ENCODE peak calls at places on chromosomes 7 and 10, in seven cellular contexts. R is body of pancreas, K is IMR-90, F is transverse colon, G is testis, Z is ovary, U is Peyer's patch. Y is an unnamed sample.

GRCh38 chr10:35191523-35191922 is 64.9 kb downstream of the CREM start:
- DNase-seq in G (peak; percentile 53), U (no peak), K (peak; percentile 47), F (peak; percentile 30), R (no peak), Z (no peak), Y (no peak)

GRCh38 chr7:70762697-70763096 is 369.2 kb upstream of the GALNT17 start:
- DNase-seq in R (no peak), Z (no peak), K (no peak), G (no peak), F (no peak), U (no peak), Y (no peak)

GRCh38 chr7:93968911-93969620 is 35.1 kb downstream of the BET1 start:
- DNase-seq in U (no peak), G (no peak), K (no peak), R (no peak), Z (no peak), F (no peak), Y (no peak)

GRCh38 chr10:69934768-69935167 is 117.9 kb upstream of the MACROH2A2 start:
- DNase-seq in U (no peak), G (no peak), R (no peak), F (no peak), Z (no peak), K (no peak), Y (no peak)

GRCh38 chr10:126959431-126959830 is 54.2 kb downstream of the DOCK1 start:
- DNase-seq in Z (no peak), U (no peak), K (no peak), G (no peak), F (no peak), R (no peak), Y (no peak)

GRCh38 chr7:36129048-36129534 is 24.0 kb upstream of the EEPD1 start:
- DNase-seq in Z (peak; percentile 29), R (peak; percentile 68), G (no peak), U (no peak), F (peak; percentile 59), K (peak; percentile 55), Y (no peak)

GRCh38 chr7:107768263-107768662 is 24.3 kb downstream of the CBLL1 start:
- DNase-seq in K (no peak), R (no peak), U (no peak), F (no peak), Z (no peak), G (no peak), Y (no peak)

GRCh38 chr10:8168836-8169235 is 114.3 kb downstream of the GATA3 start:
- DNase-seq in K (no peak), Z (no peak), G (no peak), U (no peak), F (no peak), R (no peak), Y (no peak)

GRCh38 chr10:125985557-125986246 is 89.3 kb downstream of the FANK1 start:
- DNase-seq in G (no peak), Z (no peak), F (no peak), U (no peak), K (no peak), R (no peak), Y (no peak)

GRCh38 chr10:97915346-97915745 is 65.7 kb downstream of the GOLGA7B start:
- DNase-seq in F (no peak), G (no peak), U (no peak), R (no peak), Z (no peak), K (no peak), Y (no peak)

GRCh38 chr10:45423976-45424499 is 50.0 kb downstream of the ALOX5 start:
- DNase-seq in K (no peak), R (no peak), U (no peak), F (no peak), G (no peak), Z (no peak), Y (no peak)

GRCh38 chr10:100645111-100645510 is 100.3 kb upstream of the PAX2 start:
- DNase-seq in K (no peak), G (no peak), U (no peak), Z (no peak), F (no peak), R (no peak), Y (no peak)

GRCh38 chr7:73612598-73613269 is 11.6 kb downstream of the MLXIPL start:
- DNase-seq in U (no peak), G (peak; percentile 77), K (peak; percentile 29), Z (no peak), F (peak; percentile 83), R (peak; percentile 52), Y (no peak)

GRCh38 chr7:143362126-143362961 is at the start of gene FAM131B:
- DNase-seq in Z (no peak), U (no peak), F (no peak), K (no peak), R (no peak), G (no peak), Y (peak; percentile 18)

GRCh38 chr7:134069187-134069586 is 58.0 kb upstream of the LRGUK start:
- DNase-seq in K (no peak), F (no peak), G (no peak), U (no peak), R (no peak), Z (no peak), Y (no peak)

GRCh38 chr7:149885191-149886017 is 11.6 kb downstream of the ATP6V0E2 start:
- DNase-seq in G (no peak), K (no peak), Z (peak; percentile 14), U (no peak), F (no peak), R (no peak), Y (no peak)

GRCh38 chr7:22445871-22446270 is 54.1 kb downstream of the STEAP1B start:
- DNase-seq in K (no peak), R (no peak), Z (no peak), F (no peak), G (no peak), U (no peak), Y (no peak)

GRCh38 chr7:101363734-101364374 is 1.2 kb downstream of the COL26A1 start:
- DNase-seq in K (peak; percentile 40), F (peak; percentile 62), R (peak; percentile 78), G (peak; percentile 63), Z (peak; percentile 46), U (peak; percentile 47), Y (peak; percentile 68)

GRCh38 chr7:10022957-10023356 is 950.7 kb upstream of the PHF14 start:
- DNase-seq in R (peak; percentile 27), Z (no peak), U (no peak), F (no peak), K (no peak), G (peak; percentile 17), Y (no peak)

GRCh38 chr7:14389052-14389988 is 399.9 kb upstream of the ETV1 start:
- DNase-seq in Z (no peak), F (no peak), U (no peak), K (no peak), R (no peak), G (no peak), Y (no peak)

GRCh38 chr7:148628011-148628410 is 37.4 kb downstream of the C7orf33 start:
- DNase-seq in G (no peak), U (no peak), K (no peak), R (no peak), Z (no peak), F (no peak), Y (no peak)

GRCh38 chr10:110813743-110814472 is 57.8 kb upstream of the PDCD4 start:
- DNase-seq in R (no peak), F (no peak), K (no peak), Z (no peak), U (no peak), G (no peak), Y (no peak)

GRCh38 chr10:110818311-110819257 is 53.1 kb upstream of the PDCD4 start:
- DNase-seq in R (peak; percentile 82), U (no peak), F (peak; percentile 80), K (no peak), G (no peak), Z (no peak), Y (peak; percentile 94)

GRCh38 chr10:110812583-110812982 is 59.1 kb upstream of the PDCD4 start:
- DNase-seq in K (no peak), F (no peak), R (no peak), U (no peak), G (no peak), Z (no peak), Y (no peak)

GRCh38 chr10:110817614-110818013 is 54.1 kb upstream of the PDCD4 start:
- DNase-seq in U (peak; percentile 32), R (no peak), Z (no peak), G (no peak), F (no peak), K (no peak), Y (no peak)

DNA sequence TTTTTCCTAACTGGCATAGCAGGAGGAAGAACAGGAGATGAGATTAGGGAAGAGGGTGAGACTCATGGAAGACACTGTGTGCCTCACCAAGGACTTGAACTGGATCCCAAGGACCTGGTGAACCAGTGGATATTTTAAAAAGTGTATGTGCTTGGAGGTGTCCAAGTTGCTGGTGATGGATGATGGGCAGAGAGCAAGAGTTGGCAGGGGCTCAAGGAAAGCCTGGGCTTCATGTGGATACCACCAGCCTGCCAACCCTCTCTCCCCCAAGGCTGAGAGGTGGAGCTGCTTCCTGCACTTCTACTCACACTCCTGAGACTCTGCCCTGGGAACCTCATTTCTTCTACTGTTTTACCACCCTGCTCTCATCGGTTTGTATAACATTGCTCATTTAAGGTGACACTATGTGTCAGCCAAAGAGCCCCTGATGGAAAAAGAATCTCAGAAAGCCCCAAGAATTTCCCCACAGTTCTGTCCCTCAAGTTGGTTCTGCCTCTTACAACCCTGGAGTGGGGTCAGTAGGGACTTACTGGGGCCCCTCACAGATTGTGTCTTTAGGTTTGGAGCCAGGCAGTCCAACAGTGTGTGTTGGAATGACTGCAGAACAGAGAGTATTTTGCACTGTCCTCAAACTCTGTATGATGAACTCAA is 56.2 kb upstream of the PDCD4 start:
- DNase-seq in R (no peak), K (no peak), F (no peak), Z (no peak), U (no peak), G (no peak), Y (no peak)
- TF ChIP-seq POLR2A in R (no peak), K (no peak), F (no peak), Z (no peak), U (no peak), G (no peak), Y (no peak)

DNA sequence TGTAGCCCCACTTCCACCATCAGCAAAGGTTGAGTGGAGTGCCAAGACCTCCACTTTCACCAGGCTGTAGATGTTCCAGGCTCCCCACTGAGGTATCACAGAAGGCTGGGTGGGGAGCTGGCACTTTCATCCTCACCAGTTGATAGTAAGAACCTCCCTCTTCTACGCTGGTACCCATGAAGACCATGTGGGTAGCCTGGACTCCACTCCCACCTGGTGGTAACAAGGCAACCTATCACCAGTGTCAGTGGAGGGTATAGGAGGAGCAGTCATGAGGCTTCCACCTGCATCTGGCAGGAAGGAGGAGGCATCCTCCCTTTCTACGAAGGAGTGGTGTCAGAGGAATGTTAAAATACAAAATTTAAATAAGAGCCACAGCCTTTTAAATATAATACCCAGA is 4.4 kb downstream of the SMIM30 start:
- DNase-seq in U (no peak), K (no peak), Z (no peak), R (no peak), F (no peak), G (no peak), Y (no peak)
- TF ChIP-seq CTCF in U (no peak), K (no peak), Z (no peak), R (no peak), F (no peak), G (no peak), Y (no peak)

GRCh38 chr10:102055647-102056419 is at the start of gene ARMH3:
- DNase-seq in G (peak; percentile 98), F (peak; percentile 93), U (peak; percentile 93), K (peak; percentile 97), Z (peak; percentile 92), R (peak; percentile 93), Y (peak; percentile 94)
- TF ChIP-seq POLR2A in G (peak; percentile 27), F (peak; percentile 73), U (peak; percentile 73), K (peak; percentile 48), Z (peak; percentile 68), R (peak; percentile 73), Y (no peak)

GRCh38 chr7:75687246-75688088 is 51.3 kb downstream of the HIP1 start:
- DNase-seq in U (no peak), R (no peak), K (no peak), F (no peak), G (no peak), Z (no peak), Y (no peak)
- TF ChIP-seq CTCF in U (no peak), R (no peak), K (no peak), F (no peak), G (no peak), Z (no peak), Y (no peak)

Y was measured in thyroid gland.